ENCODE peak calls at places on chromosomes 13 and 19, in six cellular contexts. One of them, this sample, is unnamed.
A peak's percentile ranks its signal among the peaks of the same experiment; 100 is the strongest.

GRCh38 chr19:16340092-16340491 is 15.5 kb downstream of the KLF2 start:
- DNase-seq in activated T-helper 9 cell treated with anti-CD3 and anti-CD28 coated beads, Interleukin-2, amount 50 U/mL, for 16 hours: no peak
- DNase-seq in T-cell: no peak
- DNase-seq in CD8-positive, alpha-beta memory T cell: no peak
- DNase-seq in activated CD4-positive, alpha-beta T cell treated with anti-CD3 and anti-CD28 coated beads for 24 hours: no peak
- DNase-seq in Daoy: peak; percentile 60
- DNase-seq in this sample: no peak

GRCh38 chr19:41694196-41694595 is 6.1 kb upstream of the CEACAM7 start:
- DNase-seq in Daoy: no peak
- DNase-seq in T-cell: no peak
- DNase-seq in CD8-positive, alpha-beta memory T cell: no peak
- DNase-seq in activated CD4-positive, alpha-beta T cell treated with anti-CD3 and anti-CD28 coated beads for 24 hours: no peak
- DNase-seq in activated T-helper 9 cell treated with anti-CD3 and anti-CD28 coated beads, Interleukin-2, amount 50 U/mL, for 16 hours: no peak
- DNase-seq in this sample: no peak

GRCh38 chr13:113083402-113084061 is 22.1 kb upstream of the F7 start:
- DNase-seq in Daoy: peak; percentile 23
- DNase-seq in activated CD4-positive, alpha-beta T cell treated with anti-CD3 and anti-CD28 coated beads for 24 hours: no peak
- DNase-seq in T-cell: no peak
- DNase-seq in CD8-positive, alpha-beta memory T cell: no peak
- DNase-seq in activated T-helper 9 cell treated with anti-CD3 and anti-CD28 coated beads, Interleukin-2, amount 50 U/mL, for 16 hours: no peak
- DNase-seq in this sample: no peak

GRCh38 chr13:47159853-47160550 is 263.1 kb upstream of the HTR2A start:
- DNase-seq in activated CD4-positive, alpha-beta T cell treated with anti-CD3 and anti-CD28 coated beads for 24 hours: no peak
- DNase-seq in T-cell: no peak
- DNase-seq in Daoy: no peak
- DNase-seq in CD8-positive, alpha-beta memory T cell: no peak
- DNase-seq in activated T-helper 9 cell treated with anti-CD3 and anti-CD28 coated beads, Interleukin-2, amount 50 U/mL, for 16 hours: no peak
- DNase-seq in this sample: no peak

GRCh38 chr19:601310-601709 is 11.6 kb downstream of the HCN2 start:
- DNase-seq in T-cell: no peak
- DNase-seq in CD8-positive, alpha-beta memory T cell: no peak
- DNase-seq in activated CD4-positive, alpha-beta T cell treated with anti-CD3 and anti-CD28 coated beads for 24 hours: no peak
- DNase-seq in Daoy: no peak
- DNase-seq in activated T-helper 9 cell treated with anti-CD3 and anti-CD28 coated beads, Interleukin-2, amount 50 U/mL, for 16 hours: no peak
- DNase-seq in this sample: no peak

GRCh38 chr19:6572217-6572616 is 18.7 kb downstream of the CD70 start:
- DNase-seq in CD8-positive, alpha-beta memory T cell: no peak
- DNase-seq in activated T-helper 9 cell treated with anti-CD3 and anti-CD28 coated beads, Interleukin-2, amount 50 U/mL, for 16 hours: no peak
- DNase-seq in activated CD4-positive, alpha-beta T cell treated with anti-CD3 and anti-CD28 coated beads for 24 hours: no peak
- DNase-seq in Daoy: no peak
- DNase-seq in T-cell: no peak
- DNase-seq in this sample: no peak

GRCh38 chr19:54137913-54138776 is 583 bp downstream of the CNOT3 start:
- DNase-seq in T-cell: peak; percentile 34
- DNase-seq in Daoy: no peak
- DNase-seq in activated T-helper 9 cell treated with anti-CD3 and anti-CD28 coated beads, Interleukin-2, amount 50 U/mL, for 16 hours: peak; percentile 32
- DNase-seq in activated CD4-positive, alpha-beta T cell treated with anti-CD3 and anti-CD28 coated beads for 24 hours: no peak
- DNase-seq in CD8-positive, alpha-beta memory T cell: no peak
- DNase-seq in this sample: no peak

GRCh38 chr19:35090160-35090794 is 25.3 kb upstream of the FXYD3 start:
- DNase-seq in T-cell: peak; percentile 42
- DNase-seq in activated CD4-positive, alpha-beta T cell treated with anti-CD3 and anti-CD28 coated beads for 24 hours: peak; percentile 45
- DNase-seq in activated T-helper 9 cell treated with anti-CD3 and anti-CD28 coated beads, Interleukin-2, amount 50 U/mL, for 16 hours: no peak
- DNase-seq in CD8-positive, alpha-beta memory T cell: peak; percentile 40
- DNase-seq in Daoy: peak; percentile 66
- DNase-seq in this sample: no peak

GRCh38 chr19:5052515-5052914 is 83.6 kb downstream of the KDM4B start:
- DNase-seq in T-cell: no peak
- DNase-seq in Daoy: no peak
- DNase-seq in activated T-helper 9 cell treated with anti-CD3 and anti-CD28 coated beads, Interleukin-2, amount 50 U/mL, for 16 hours: no peak
- DNase-seq in CD8-positive, alpha-beta memory T cell: no peak
- DNase-seq in activated CD4-positive, alpha-beta T cell treated with anti-CD3 and anti-CD28 coated beads for 24 hours: no peak
- DNase-seq in this sample: no peak

GRCh38 chr19:15249912-15250634 is 17.8 kb upstream of the EPHX3 start:
- DNase-seq in Daoy: peak; percentile 95
- DNase-seq in T-cell: no peak
- DNase-seq in activated CD4-positive, alpha-beta T cell treated with anti-CD3 and anti-CD28 coated beads for 24 hours: no peak
- DNase-seq in CD8-positive, alpha-beta memory T cell: no peak
- DNase-seq in activated T-helper 9 cell treated with anti-CD3 and anti-CD28 coated beads, Interleukin-2, amount 50 U/mL, for 16 hours: no peak
- DNase-seq in this sample: no peak

GRCh38 chr19:4909172-4909896 is at the start of gene UHRF1:
- DNase-seq in activated T-helper 9 cell treated with anti-CD3 and anti-CD28 coated beads, Interleukin-2, amount 50 U/mL, for 16 hours: no peak
- DNase-seq in T-cell: no peak
- DNase-seq in CD8-positive, alpha-beta memory T cell: peak; percentile 6
- DNase-seq in activated CD4-positive, alpha-beta T cell treated with anti-CD3 and anti-CD28 coated beads for 24 hours: no peak
- DNase-seq in Daoy: peak; percentile 81
- DNase-seq in this sample: peak; percentile 80

GRCh38 chr19:42281175-42282035 is 12.4 kb downstream of the CIC start:
- DNase-seq in Daoy: peak; percentile 75
- DNase-seq in activated T-helper 9 cell treated with anti-CD3 and anti-CD28 coated beads, Interleukin-2, amount 50 U/mL, for 16 hours: no peak
- DNase-seq in activated CD4-positive, alpha-beta T cell treated with anti-CD3 and anti-CD28 coated beads for 24 hours: no peak
- DNase-seq in T-cell: peak; percentile 19
- DNase-seq in CD8-positive, alpha-beta memory T cell: no peak
- DNase-seq in this sample: no peak

GRCh38 chr19:7211191-7211988 is 82.8 kb downstream of the INSR start:
- DNase-seq in Daoy: peak; percentile 73
- DNase-seq in activated T-helper 9 cell treated with anti-CD3 and anti-CD28 coated beads, Interleukin-2, amount 50 U/mL, for 16 hours: no peak
- DNase-seq in activated CD4-positive, alpha-beta T cell treated with anti-CD3 and anti-CD28 coated beads for 24 hours: no peak
- DNase-seq in T-cell: no peak
- DNase-seq in CD8-positive, alpha-beta memory T cell: no peak
- DNase-seq in this sample: no peak

GRCh38 chr13:106533101-106533939 is 2.1 kb downstream of the EFNB2 start:
- DNase-seq in activated CD4-positive, alpha-beta T cell treated with anti-CD3 and anti-CD28 coated beads for 24 hours: no peak
- DNase-seq in CD8-positive, alpha-beta memory T cell: peak; percentile 11
- DNase-seq in T-cell: no peak
- DNase-seq in activated T-helper 9 cell treated with anti-CD3 and anti-CD28 coated beads, Interleukin-2, amount 50 U/mL, for 16 hours: peak; percentile 1
- DNase-seq in Daoy: peak; percentile 83
- DNase-seq in this sample: no peak

GRCh38 chr19:8304841-8305621 is 3.1 kb downstream of the CD320 start:
- DNase-seq in Daoy: peak; percentile 39
- DNase-seq in CD8-positive, alpha-beta memory T cell: no peak
- DNase-seq in activated CD4-positive, alpha-beta T cell treated with anti-CD3 and anti-CD28 coated beads for 24 hours: no peak
- DNase-seq in T-cell: no peak
- DNase-seq in activated T-helper 9 cell treated with anti-CD3 and anti-CD28 coated beads, Interleukin-2, amount 50 U/mL, for 16 hours: no peak
- DNase-seq in this sample: no peak

GRCh38 chr13:45623516-45624090 is 8.1 kb upstream of the ERICH6B start:
- DNase-seq in T-cell: no peak
- DNase-seq in Daoy: peak; percentile 4
- DNase-seq in CD8-positive, alpha-beta memory T cell: no peak
- DNase-seq in activated CD4-positive, alpha-beta T cell treated with anti-CD3 and anti-CD28 coated beads for 24 hours: no peak
- DNase-seq in activated T-helper 9 cell treated with anti-CD3 and anti-CD28 coated beads, Interleukin-2, amount 50 U/mL, for 16 hours: no peak
- DNase-seq in this sample: no peak

GRCh38 chr19:35879770-35880317 is 11.5 kb downstream of the APLP1 start:
- DNase-seq in activated CD4-positive, alpha-beta T cell treated with anti-CD3 and anti-CD28 coated beads for 24 hours: peak; percentile 62
- DNase-seq in Daoy: peak; percentile 95
- DNase-seq in T-cell: peak; percentile 65
- DNase-seq in activated T-helper 9 cell treated with anti-CD3 and anti-CD28 coated beads, Interleukin-2, amount 50 U/mL, for 16 hours: peak; percentile 55
- DNase-seq in CD8-positive, alpha-beta memory T cell: peak; percentile 62
- DNase-seq in this sample: peak; percentile 85

GRCh38 chr19:38206006-38206745 is 17.8 kb downstream of the DPF1 start:
- DNase-seq in CD8-positive, alpha-beta memory T cell: no peak
- DNase-seq in activated CD4-positive, alpha-beta T cell treated with anti-CD3 and anti-CD28 coated beads for 24 hours: no peak
- DNase-seq in Daoy: no peak
- DNase-seq in activated T-helper 9 cell treated with anti-CD3 and anti-CD28 coated beads, Interleukin-2, amount 50 U/mL, for 16 hours: no peak
- DNase-seq in T-cell: no peak
- DNase-seq in this sample: no peak

GRCh38 chr13:52617070-52618060 is 24.9 kb upstream of the HNRNPA1L2 start:
- DNase-seq in activated T-helper 9 cell treated with anti-CD3 and anti-CD28 coated beads, Interleukin-2, amount 50 U/mL, for 16 hours: peak; percentile 75
- DNase-seq in CD8-positive, alpha-beta memory T cell: peak; percentile 86
- DNase-seq in Daoy: peak; percentile 85
- DNase-seq in activated CD4-positive, alpha-beta T cell treated with anti-CD3 and anti-CD28 coated beads for 24 hours: peak; percentile 76
- DNase-seq in T-cell: peak; percentile 89
- DNase-seq in this sample: peak; percentile 88

GRCh38 chr19:56507446-56508281 is at the start of gene ZNF471:
- DNase-seq in activated CD4-positive, alpha-beta T cell treated with anti-CD3 and anti-CD28 coated beads for 24 hours: peak; percentile 73
- DNase-seq in T-cell: peak; percentile 94
- DNase-seq in CD8-positive, alpha-beta memory T cell: peak; percentile 88
- DNase-seq in Daoy: peak; percentile 98
- DNase-seq in activated T-helper 9 cell treated with anti-CD3 and anti-CD28 coated beads, Interleukin-2, amount 50 U/mL, for 16 hours: peak; percentile 68
- DNase-seq in this sample: peak; percentile 84

GRCh38 chr13:67588607-67589006 is 358.5 kb upstream of the PCDH9 start:
- DNase-seq in Daoy: no peak
- DNase-seq in T-cell: no peak
- DNase-seq in CD8-positive, alpha-beta memory T cell: no peak
- DNase-seq in activated T-helper 9 cell treated with anti-CD3 and anti-CD28 coated beads, Interleukin-2, amount 50 U/mL, for 16 hours: no peak
- DNase-seq in activated CD4-positive, alpha-beta T cell treated with anti-CD3 and anti-CD28 coated beads for 24 hours: no peak
- DNase-seq in this sample: no peak

GRCh38 chr19:4971424-4971793 is 2.5 kb downstream of the KDM4B start:
- DNase-seq in CD8-positive, alpha-beta memory T cell: peak; percentile 26
- DNase-seq in activated CD4-positive, alpha-beta T cell treated with anti-CD3 and anti-CD28 coated beads for 24 hours: no peak
- DNase-seq in Daoy: no peak
- DNase-seq in T-cell: peak; percentile 30
- DNase-seq in activated T-helper 9 cell treated with anti-CD3 and anti-CD28 coated beads, Interleukin-2, amount 50 U/mL, for 16 hours: no peak
- DNase-seq in this sample: peak; percentile 42

GRCh38 chr13:112842931-112843391 is 126.1 kb upstream of the MCF2L start:
- DNase-seq in T-cell: no peak
- DNase-seq in activated CD4-positive, alpha-beta T cell treated with anti-CD3 and anti-CD28 coated beads for 24 hours: no peak
- DNase-seq in CD8-positive, alpha-beta memory T cell: no peak
- DNase-seq in activated T-helper 9 cell treated with anti-CD3 and anti-CD28 coated beads, Interleukin-2, amount 50 U/mL, for 16 hours: no peak
- DNase-seq in Daoy: no peak
- DNase-seq in this sample: no peak

GRCh38 chr13:67620665-67621064 is 390.5 kb upstream of the PCDH9 start:
- DNase-seq in activated CD4-positive, alpha-beta T cell treated with anti-CD3 and anti-CD28 coated beads for 24 hours: no peak
- DNase-seq in CD8-positive, alpha-beta memory T cell: no peak
- DNase-seq in activated T-helper 9 cell treated with anti-CD3 and anti-CD28 coated beads, Interleukin-2, amount 50 U/mL, for 16 hours: no peak
- DNase-seq in Daoy: no peak
- DNase-seq in T-cell: no peak
- DNase-seq in this sample: no peak

GRCh38 chr19:43774103-43774939 is 6.5 kb downstream of the KCNN4 start:
- DNase-seq in Daoy: no peak
- DNase-seq in T-cell: no peak
- DNase-seq in activated CD4-positive, alpha-beta T cell treated with anti-CD3 and anti-CD28 coated beads for 24 hours: no peak
- DNase-seq in activated T-helper 9 cell treated with anti-CD3 and anti-CD28 coated beads, Interleukin-2, amount 50 U/mL, for 16 hours: no peak
- DNase-seq in CD8-positive, alpha-beta memory T cell: no peak
- DNase-seq in this sample: no peak

GRCh38 chr19:48837586-48838191 is 1.4 kb upstream of the HSD17B14 start:
- DNase-seq in T-cell: no peak
- DNase-seq in Daoy: no peak
- DNase-seq in activated CD4-positive, alpha-beta T cell treated with anti-CD3 and anti-CD28 coated beads for 24 hours: no peak
- DNase-seq in activated T-helper 9 cell treated with anti-CD3 and anti-CD28 coated beads, Interleukin-2, amount 50 U/mL, for 16 hours: no peak
- DNase-seq in CD8-positive, alpha-beta memory T cell: no peak
- DNase-seq in this sample: no peak

GRCh38 chr13:24746618-24747247 is 17.2 kb upstream of the RNF17 start:
- DNase-seq in T-cell: no peak
- DNase-seq in CD8-positive, alpha-beta memory T cell: no peak
- DNase-seq in activated CD4-positive, alpha-beta T cell treated with anti-CD3 and anti-CD28 coated beads for 24 hours: no peak
- DNase-seq in activated T-helper 9 cell treated with anti-CD3 and anti-CD28 coated beads, Interleukin-2, amount 50 U/mL, for 16 hours: no peak
- DNase-seq in Daoy: peak; percentile 45
- DNase-seq in this sample: no peak

This sample was measured in natural killer cell treated with Interleukin-12 subunit alpha and Interleukin-12 subunit beta and Interleukin-15 and Interleukin-18, amount 100 ng/mL, for 72 hours.